ENCODE peak calls at places on chromosomes 13 and 19, in nine cellular contexts. One of them, this sample, is unnamed. For H3K36me3, the result is how much of the 10 kb centered on the place peaks cover.

GRCh38 chr19:8004723-8005513 is 523 bp downstream of the ELAVL1 start:
- DNase-seq in adipocyte: peak
- DNase-seq in neural progenitor cell: no peak
- DNase-seq in thoracic aorta: no peak
- DNase-seq in GM23338: peak
- DNase-seq in adrenal gland: no peak
- DNase-seq in bronchial epithelial cell: no peak
- DNase-seq in mesendoderm: peak
- DNase-seq in lower lobe of right lung: no peak
- DNase-seq in this sample: no peak

GRCh38 chr19:45805719-45806118 is 9.4 kb downstream of the RSPH6A start:
- DNase-seq in neural progenitor cell: no peak
- DNase-seq in bronchial epithelial cell: no peak
- DNase-seq in mesendoderm: no peak
- DNase-seq in GM23338: no peak
- DNase-seq in thoracic aorta: no peak
- DNase-seq in adrenal gland: no peak
- DNase-seq in adipocyte: no peak
- DNase-seq in lower lobe of right lung: no peak
- DNase-seq in this sample: no peak

GRCh38 chr13:37715606-37716015 is 117.0 kb upstream of the POSTN start:
- DNase-seq in neural progenitor cell: no peak
- DNase-seq in adipocyte: peak
- DNase-seq in thoracic aorta: no peak
- DNase-seq in bronchial epithelial cell: peak
- DNase-seq in lower lobe of right lung: no peak
- DNase-seq in mesendoderm: no peak
- DNase-seq in adrenal gland: no peak
- DNase-seq in GM23338: no peak
- DNase-seq in this sample: no peak

GRCh38 chr13:101916758-101917474 is 464.4 kb downstream of the ITGBL1 start:
- DNase-seq in adipocyte: no peak
- DNase-seq in neural progenitor cell: peak
- DNase-seq in adrenal gland: no peak
- DNase-seq in GM23338: peak
- DNase-seq in bronchial epithelial cell: no peak
- DNase-seq in lower lobe of right lung: no peak
- DNase-seq in mesendoderm: no peak
- DNase-seq in thoracic aorta: no peak
- DNase-seq in this sample: no peak

GRCh38 chr19:31290926-31291590 is 58.2 kb downstream of the TSHZ3 start:
- DNase-seq in thoracic aorta: no peak
- DNase-seq in mesendoderm: no peak
- DNase-seq in adrenal gland: no peak
- DNase-seq in adipocyte: no peak
- DNase-seq in lower lobe of right lung: no peak
- DNase-seq in GM23338: no peak
- DNase-seq in bronchial epithelial cell: no peak
- DNase-seq in neural progenitor cell: no peak
- DNase-seq in this sample: no peak

GRCh38 chr13:106532111-106532929 is 3.1 kb downstream of the EFNB2 start:
- DNase-seq in bronchial epithelial cell: peak
- DNase-seq in lower lobe of right lung: no peak
- DNase-seq in adipocyte: peak
- DNase-seq in GM23338: no peak
- DNase-seq in neural progenitor cell: peak
- DNase-seq in adrenal gland: no peak
- DNase-seq in mesendoderm: peak
- DNase-seq in thoracic aorta: no peak
- DNase-seq in this sample: no peak

GRCh38 chr13:64154514-64154913 is 2738.9 kb upstream of the PCDH20 start:
- DNase-seq in bronchial epithelial cell: no peak
- DNase-seq in GM23338: peak
- DNase-seq in thoracic aorta: no peak
- DNase-seq in mesendoderm: peak
- DNase-seq in adrenal gland: no peak
- DNase-seq in lower lobe of right lung: no peak
- DNase-seq in neural progenitor cell: no peak
- DNase-seq in adipocyte: peak
- DNase-seq in this sample: no peak

GRCh38 chr13:29359181-29359580 is 236.3 kb downstream of the SLC7A1 start:
- DNase-seq in GM23338: peak
- DNase-seq in neural progenitor cell: no peak
- DNase-seq in bronchial epithelial cell: no peak
- DNase-seq in adrenal gland: no peak
- DNase-seq in thoracic aorta: no peak
- DNase-seq in lower lobe of right lung: no peak
- DNase-seq in mesendoderm: no peak
- DNase-seq in adipocyte: no peak
- DNase-seq in this sample: no peak

GRCh38 chr19:46766569-46767317 is 20.5 kb upstream of the STRN4 start:
- DNase-seq in mesendoderm: peak
- DNase-seq in neural progenitor cell: peak
- DNase-seq in bronchial epithelial cell: no peak
- DNase-seq in lower lobe of right lung: peak
- DNase-seq in adrenal gland: peak
- DNase-seq in adipocyte: no peak
- DNase-seq in GM23338: peak
- DNase-seq in thoracic aorta: no peak
- DNase-seq in this sample: no peak

GRCh38 chr13:110440946-110441731 is 120.4 kb downstream of the RAB20 start:
- DNase-seq in lower lobe of right lung: no peak
- DNase-seq in adrenal gland: no peak
- DNase-seq in mesendoderm: no peak
- DNase-seq in neural progenitor cell: no peak
- DNase-seq in adipocyte: no peak
- DNase-seq in thoracic aorta: no peak
- DNase-seq in GM23338: no peak
- DNase-seq in bronchial epithelial cell: no peak
- DNase-seq in this sample: no peak

GRCh38 chr13:111216166-111216960 is 101.3 kb downstream of the ARHGEF7 start:
- DNase-seq in mesendoderm: peak
- DNase-seq in lower lobe of right lung: no peak
- DNase-seq in adipocyte: no peak
- DNase-seq in neural progenitor cell: peak
- DNase-seq in GM23338: peak
- DNase-seq in adrenal gland: peak
- DNase-seq in bronchial epithelial cell: peak
- DNase-seq in thoracic aorta: no peak
- DNase-seq in this sample: no peak

GRCh38 chr13:57003682-57004081 is 137.0 kb upstream of the PRR20A start:
- DNase-seq in lower lobe of right lung: no peak
- DNase-seq in bronchial epithelial cell: no peak
- DNase-seq in neural progenitor cell: no peak
- DNase-seq in mesendoderm: no peak
- DNase-seq in adrenal gland: no peak
- DNase-seq in thoracic aorta: no peak
- DNase-seq in adipocyte: no peak
- DNase-seq in GM23338: no peak
- DNase-seq in this sample: no peak

GRCh38 chr13:99251908-99252307 is 6.3 kb downstream of the GPR18 start:
- DNase-seq in adrenal gland: no peak
- DNase-seq in lower lobe of right lung: no peak
- DNase-seq in mesendoderm: no peak
- DNase-seq in bronchial epithelial cell: no peak
- DNase-seq in adipocyte: no peak
- DNase-seq in GM23338: no peak
- DNase-seq in thoracic aorta: no peak
- DNase-seq in neural progenitor cell: no peak
- DNase-seq in this sample: no peak

GRCh38 chr13:42000836-42001235 is 39.9 kb upstream of the VWA8 start:
- DNase-seq in GM23338: peak
- DNase-seq in mesendoderm: peak
- DNase-seq in adipocyte: no peak
- DNase-seq in thoracic aorta: no peak
- DNase-seq in neural progenitor cell: peak
- DNase-seq in adrenal gland: no peak
- DNase-seq in bronchial epithelial cell: no peak
- DNase-seq in lower lobe of right lung: no peak
- DNase-seq in this sample: no peak

GRCh38 chr13:65971541-65971940 is 1258.6 kb downstream of the PCDH9 start:
- DNase-seq in lower lobe of right lung: no peak
- DNase-seq in adrenal gland: no peak
- DNase-seq in mesendoderm: peak
- DNase-seq in neural progenitor cell: peak
- DNase-seq in GM23338: peak
- DNase-seq in bronchial epithelial cell: no peak
- DNase-seq in thoracic aorta: no peak
- DNase-seq in adipocyte: no peak
- DNase-seq in this sample: peak

GRCh38 chr13:38803566-38803965 is 116.7 kb downstream of the FREM2 start:
- DNase-seq in neural progenitor cell: peak
- DNase-seq in mesendoderm: peak
- DNase-seq in thoracic aorta: no peak
- DNase-seq in adipocyte: no peak
- DNase-seq in adrenal gland: no peak
- DNase-seq in bronchial epithelial cell: no peak
- DNase-seq in GM23338: peak
- DNase-seq in lower lobe of right lung: no peak
- DNase-seq in this sample: no peak

GRCh38 chr13:34247596-34247995 is 429.6 kb downstream of the RFC3 start:
- DNase-seq in GM23338: no peak
- DNase-seq in bronchial epithelial cell: peak
- DNase-seq in thoracic aorta: no peak
- DNase-seq in neural progenitor cell: no peak
- DNase-seq in adrenal gland: no peak
- DNase-seq in adipocyte: no peak
- DNase-seq in lower lobe of right lung: no peak
- DNase-seq in mesendoderm: no peak
- DNase-seq in this sample: no peak

DNA sequence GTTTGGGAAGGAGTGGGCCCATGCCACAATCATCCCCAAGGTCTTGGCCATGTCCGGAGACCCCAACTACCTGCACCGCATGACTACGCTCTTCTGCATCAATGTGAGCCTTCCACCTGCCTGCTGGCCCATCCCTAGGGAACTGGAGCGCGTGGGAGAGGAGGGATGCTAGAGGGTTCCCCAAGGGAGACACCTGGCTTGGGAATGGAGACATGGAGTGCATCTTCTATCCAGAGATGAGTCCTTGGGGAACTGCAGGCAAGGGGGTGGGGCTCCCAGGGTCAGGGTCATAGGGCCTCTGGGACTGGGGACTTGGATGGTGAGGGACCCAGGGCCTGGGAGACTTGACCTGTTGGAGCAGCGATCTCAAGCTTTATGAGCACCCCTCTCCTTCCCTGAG is 31.2 kb downstream of the PPP2R1A start:
- DNase-seq in adrenal gland: no peak
- DNase-seq in mesendoderm: no peak
- DNase-seq in adipocyte: no peak
- DNase-seq in bronchial epithelial cell: no peak
- DNase-seq in neural progenitor cell: no peak
- DNase-seq in GM23338: no peak
- DNase-seq in thoracic aorta: no peak
- DNase-seq in lower lobe of right lung: no peak
- DNase-seq in this sample: no peak
- H3K36me3 ChIP-seq in adrenal gland: under half
- H3K36me3 ChIP-seq in mesendoderm: under half
- H3K36me3 ChIP-seq in adipocyte: half or more
- H3K36me3 ChIP-seq in bronchial epithelial cell: half or more
- H3K36me3 ChIP-seq in neural progenitor cell: under half
- H3K36me3 ChIP-seq in GM23338: half or more
- H3K36me3 ChIP-seq in thoracic aorta: half or more
- H3K36me3 ChIP-seq in lower lobe of right lung: half or more
- H3K36me3 ChIP-seq in this sample: half or more

GRCh38 chr19:13835791-13836723 is 40.8 kb downstream of the ZSWIM4 start:
- DNase-seq in lower lobe of right lung: peak
- DNase-seq in GM23338: no peak
- DNase-seq in neural progenitor cell: no peak
- DNase-seq in thoracic aorta: no peak
- DNase-seq in adrenal gland: peak
- DNase-seq in adipocyte: no peak
- DNase-seq in mesendoderm: no peak
- DNase-seq in bronchial epithelial cell: no peak
- DNase-seq in this sample: no peak
- H3K4me3 ChIP-seq in lower lobe of right lung: peak
- H3K4me3 ChIP-seq in GM23338: no peak
- H3K4me3 ChIP-seq in neural progenitor cell: no peak
- H3K4me3 ChIP-seq in thoracic aorta: peak
- H3K4me3 ChIP-seq in adrenal gland: no peak
- H3K4me3 ChIP-seq in adipocyte: no peak
- H3K4me3 ChIP-seq in mesendoderm: no peak
- H3K4me3 ChIP-seq in bronchial epithelial cell: no peak
- H3K4me3 ChIP-seq in this sample: no peak

DNA sequence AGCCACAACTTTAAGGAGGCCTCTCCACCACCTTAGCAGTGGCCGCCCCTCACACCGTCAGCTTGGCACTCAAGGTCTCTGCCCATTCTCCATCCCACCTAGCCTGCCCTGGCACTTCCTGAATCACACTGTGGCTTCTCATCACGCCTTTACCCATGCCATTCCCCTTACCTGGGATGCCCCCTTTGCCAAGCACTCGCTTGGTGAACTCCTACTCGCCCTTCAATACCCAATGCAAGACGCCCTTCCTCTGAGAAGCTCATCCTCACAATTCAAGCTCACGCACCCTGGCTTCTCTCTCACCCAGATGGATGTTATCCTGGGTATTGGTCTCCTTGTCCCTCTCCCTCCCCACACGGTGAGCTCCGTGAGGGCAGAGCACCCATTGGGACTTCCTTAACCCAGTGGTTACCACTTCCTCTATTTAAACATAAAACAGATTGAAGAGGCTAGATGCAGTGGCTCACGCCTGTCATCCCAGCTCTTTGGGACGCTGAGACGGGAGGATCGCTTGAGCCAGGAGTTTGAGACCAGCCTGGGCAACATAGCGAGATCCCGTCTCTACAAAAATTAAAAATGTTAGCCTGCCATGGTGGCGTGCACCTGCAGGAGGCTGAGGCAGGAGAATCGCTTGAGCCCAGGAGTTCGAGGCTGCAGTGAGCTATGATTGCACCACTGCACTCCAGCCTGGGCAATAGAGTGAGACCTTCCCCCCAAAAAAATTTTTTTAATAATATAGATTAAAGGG is 12.6 kb upstream of the SHD start:
- DNase-seq in bronchial epithelial cell: no peak
- DNase-seq in lower lobe of right lung: no peak
- DNase-seq in GM23338: no peak
- DNase-seq in adipocyte: no peak
- DNase-seq in mesendoderm: no peak
- DNase-seq in adrenal gland: no peak
- DNase-seq in thoracic aorta: no peak
- DNase-seq in neural progenitor cell: no peak
- DNase-seq in this sample: no peak
- H3K36me3 ChIP-seq in bronchial epithelial cell: under half
- H3K36me3 ChIP-seq in lower lobe of right lung: half or more
- H3K36me3 ChIP-seq in GM23338: under half
- H3K36me3 ChIP-seq in adipocyte: under half
- H3K36me3 ChIP-seq in mesendoderm: under half
- H3K36me3 ChIP-seq in adrenal gland: under half
- H3K36me3 ChIP-seq in thoracic aorta: half or more
- H3K36me3 ChIP-seq in neural progenitor cell: under half
- H3K36me3 ChIP-seq in this sample: half or more

DNA sequence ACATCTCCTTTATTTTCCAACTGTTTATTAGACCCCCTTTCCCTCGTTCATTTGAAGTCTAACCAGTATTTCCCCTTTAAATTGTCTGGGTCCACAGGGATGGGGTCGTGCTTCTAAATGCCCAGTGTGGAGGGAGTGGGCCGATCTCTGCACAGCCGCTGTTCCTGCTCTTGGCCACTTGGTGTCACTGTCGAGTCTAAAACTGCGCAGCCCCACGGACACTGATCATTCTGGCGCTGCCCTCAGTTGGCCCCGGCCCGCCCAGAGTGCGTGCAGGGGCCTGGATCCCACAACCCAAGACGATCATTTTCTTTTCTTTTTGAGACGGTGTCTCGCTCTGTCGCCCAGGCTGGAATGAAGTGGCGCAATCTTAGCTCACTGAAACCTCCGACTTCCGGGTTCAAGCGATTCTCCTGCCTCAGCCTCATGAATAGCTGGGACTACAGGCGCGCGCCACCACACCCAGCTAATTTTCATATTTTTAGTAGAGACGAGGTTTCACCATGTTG is 12.0 kb downstream of the WDR88 start:
- DNase-seq in neural progenitor cell: peak
- DNase-seq in GM23338: peak
- DNase-seq in lower lobe of right lung: peak
- DNase-seq in thoracic aorta: no peak
- DNase-seq in mesendoderm: peak
- DNase-seq in bronchial epithelial cell: peak
- DNase-seq in adipocyte: peak
- DNase-seq in adrenal gland: peak
- DNase-seq in this sample: no peak
- H3K4me3 ChIP-seq in neural progenitor cell: no peak
- H3K4me3 ChIP-seq in GM23338: no peak
- H3K4me3 ChIP-seq in lower lobe of right lung: no peak
- H3K4me3 ChIP-seq in thoracic aorta: peak
- H3K4me3 ChIP-seq in mesendoderm: no peak
- H3K4me3 ChIP-seq in bronchial epithelial cell: no peak
- H3K4me3 ChIP-seq in adipocyte: peak
- H3K4me3 ChIP-seq in adrenal gland: no peak
- H3K4me3 ChIP-seq in this sample: no peak

This sample was measured in NT2/D1.